ENCODE peak calls at places on chromosomes 5 and 9, in ten cellular contexts. One of them, this sample, is unnamed.
A peak's percentile ranks its signal among the peaks of the same experiment; 100 is the strongest.

GRCh38 chr5:65539827-65540226 is 23.1 kb downstream of the CENPK start:
- DNase-seq in choroid plexus epithelial cell: no peak
- DNase-seq in WERI-Rb-1: no peak
- DNase-seq in fibroblast of pulmonary artery: peak; percentile 10
- DNase-seq in HepG2: no peak
- DNase-seq in esophagus squamous epithelium: no peak
- DNase-seq in cardiac fibroblast: peak; percentile 30
- DNase-seq in upper lobe of right lung: no peak
- DNase-seq in A549: no peak
- DNase-seq in colonic mucosa: no peak
- DNase-seq in this sample: no peak

GRCh38 chr9:35611230-35611797 is 6.3 kb downstream of the TESK1 start:
- DNase-seq in colonic mucosa: no peak
- DNase-seq in choroid plexus epithelial cell: peak; percentile 65
- DNase-seq in HepG2: peak; percentile 17
- DNase-seq in upper lobe of right lung: no peak
- DNase-seq in fibroblast of pulmonary artery: peak; percentile 58
- DNase-seq in cardiac fibroblast: peak; percentile 63
- DNase-seq in A549: peak; percentile 64
- DNase-seq in WERI-Rb-1: peak; percentile 55
- DNase-seq in esophagus squamous epithelium: no peak
- DNase-seq in this sample: no peak

GRCh38 chr5:133779828-133780475 is 167.6 kb upstream of the FSTL4 start:
- DNase-seq in A549: no peak
- DNase-seq in WERI-Rb-1: peak; percentile 15
- DNase-seq in upper lobe of right lung: no peak
- DNase-seq in choroid plexus epithelial cell: no peak
- DNase-seq in fibroblast of pulmonary artery: no peak
- DNase-seq in esophagus squamous epithelium: no peak
- DNase-seq in colonic mucosa: no peak
- DNase-seq in HepG2: no peak
- DNase-seq in cardiac fibroblast: no peak
- DNase-seq in this sample: no peak

GRCh38 chr5:151258771-151259170 is 5.8 kb downstream of the GM2A start:
- DNase-seq in WERI-Rb-1: no peak
- DNase-seq in HepG2: no peak
- DNase-seq in fibroblast of pulmonary artery: no peak
- DNase-seq in cardiac fibroblast: no peak
- DNase-seq in upper lobe of right lung: peak; percentile 64
- DNase-seq in choroid plexus epithelial cell: no peak
- DNase-seq in A549: no peak
- DNase-seq in esophagus squamous epithelium: no peak
- DNase-seq in colonic mucosa: no peak
- DNase-seq in this sample: no peak

GRCh38 chr5:179115845-179116524 is 55.8 kb downstream of the ZNF354C start:
- DNase-seq in choroid plexus epithelial cell: no peak
- DNase-seq in WERI-Rb-1: no peak
- DNase-seq in HepG2: no peak
- DNase-seq in upper lobe of right lung: peak; percentile 22
- DNase-seq in A549: no peak
- DNase-seq in cardiac fibroblast: no peak
- DNase-seq in fibroblast of pulmonary artery: no peak
- DNase-seq in colonic mucosa: peak; percentile 13
- DNase-seq in esophagus squamous epithelium: no peak
- DNase-seq in this sample: no peak

GRCh38 chr9:3699868-3700267 is 174.1 kb upstream of the RFX3 start:
- DNase-seq in cardiac fibroblast: no peak
- DNase-seq in colonic mucosa: no peak
- DNase-seq in esophagus squamous epithelium: no peak
- DNase-seq in fibroblast of pulmonary artery: no peak
- DNase-seq in A549: no peak
- DNase-seq in upper lobe of right lung: no peak
- DNase-seq in choroid plexus epithelial cell: no peak
- DNase-seq in WERI-Rb-1: no peak
- DNase-seq in HepG2: no peak
- DNase-seq in this sample: peak; percentile 69

GRCh38 chr9:20646656-20647055 is 24.4 kb upstream of the MLLT3 start:
- DNase-seq in colonic mucosa: no peak
- DNase-seq in A549: no peak
- DNase-seq in WERI-Rb-1: no peak
- DNase-seq in choroid plexus epithelial cell: no peak
- DNase-seq in fibroblast of pulmonary artery: no peak
- DNase-seq in upper lobe of right lung: no peak
- DNase-seq in HepG2: no peak
- DNase-seq in cardiac fibroblast: no peak
- DNase-seq in esophagus squamous epithelium: no peak
- DNase-seq in this sample: no peak

GRCh38 chr5:175344331-175345200 is 99.4 kb downstream of the DRD1 start:
- DNase-seq in colonic mucosa: no peak
- DNase-seq in WERI-Rb-1: no peak
- DNase-seq in choroid plexus epithelial cell: no peak
- DNase-seq in A549: peak; percentile 40
- DNase-seq in cardiac fibroblast: peak; percentile 4
- DNase-seq in upper lobe of right lung: no peak
- DNase-seq in esophagus squamous epithelium: no peak
- DNase-seq in fibroblast of pulmonary artery: peak; percentile 1
- DNase-seq in HepG2: peak; percentile 11
- DNase-seq in this sample: no peak

GRCh38 chr5:177554474-177555111 is at the start of gene FAM193B:
- DNase-seq in A549: peak; percentile 99
- DNase-seq in cardiac fibroblast: peak; percentile 92
- DNase-seq in fibroblast of pulmonary artery: peak; percentile 91
- DNase-seq in WERI-Rb-1: peak; percentile 89
- DNase-seq in upper lobe of right lung: peak; percentile 97
- DNase-seq in choroid plexus epithelial cell: peak; percentile 92
- DNase-seq in colonic mucosa: peak; percentile 97
- DNase-seq in esophagus squamous epithelium: peak; percentile 76
- DNase-seq in HepG2: peak; percentile 85
- DNase-seq in this sample: peak; percentile 69
- TF ChIP-seq CTCF in A549: peak; percentile 8
- TF ChIP-seq CTCF in cardiac fibroblast: peak; percentile 29
- TF ChIP-seq CTCF in fibroblast of pulmonary artery: peak; percentile 21
- TF ChIP-seq CTCF in WERI-Rb-1: no peak
- TF ChIP-seq CTCF in upper lobe of right lung: peak; percentile 38
- TF ChIP-seq CTCF in choroid plexus epithelial cell: peak; percentile 39
- TF ChIP-seq CTCF in colonic mucosa: no peak
- TF ChIP-seq CTCF in esophagus squamous epithelium: peak; percentile 35
- TF ChIP-seq CTCF in HepG2: peak; percentile 45
- TF ChIP-seq CTCF in this sample: peak; percentile 29

GRCh38 chr9:91147079-91147708 is 214.5 kb downstream of the AUH start:
- DNase-seq in upper lobe of right lung: no peak
- DNase-seq in colonic mucosa: no peak
- DNase-seq in HepG2: no peak
- DNase-seq in A549: no peak
- DNase-seq in choroid plexus epithelial cell: no peak
- DNase-seq in esophagus squamous epithelium: no peak
- DNase-seq in cardiac fibroblast: no peak
- DNase-seq in WERI-Rb-1: peak; percentile 18
- DNase-seq in fibroblast of pulmonary artery: no peak
- DNase-seq in this sample: no peak

GRCh38 chr9:91146391-91147019 is 215.2 kb downstream of the AUH start:
- DNase-seq in HepG2: no peak
- DNase-seq in WERI-Rb-1: no peak
- DNase-seq in esophagus squamous epithelium: no peak
- DNase-seq in colonic mucosa: no peak
- DNase-seq in choroid plexus epithelial cell: peak; percentile 51
- DNase-seq in fibroblast of pulmonary artery: no peak
- DNase-seq in A549: no peak
- DNase-seq in cardiac fibroblast: no peak
- DNase-seq in upper lobe of right lung: no peak
- DNase-seq in this sample: no peak

GRCh38 chr9:91150273-91151013 is 211.3 kb downstream of the AUH start:
- DNase-seq in HepG2: no peak
- DNase-seq in esophagus squamous epithelium: no peak
- DNase-seq in A549: no peak
- DNase-seq in WERI-Rb-1: no peak
- DNase-seq in cardiac fibroblast: no peak
- DNase-seq in fibroblast of pulmonary artery: no peak
- DNase-seq in colonic mucosa: no peak
- DNase-seq in choroid plexus epithelial cell: no peak
- DNase-seq in upper lobe of right lung: no peak
- DNase-seq in this sample: no peak

GRCh38 chr9:91145496-91145895 is 216.2 kb downstream of the AUH start:
- DNase-seq in fibroblast of pulmonary artery: no peak
- DNase-seq in esophagus squamous epithelium: no peak
- DNase-seq in upper lobe of right lung: no peak
- DNase-seq in WERI-Rb-1: no peak
- DNase-seq in colonic mucosa: no peak
- DNase-seq in HepG2: no peak
- DNase-seq in choroid plexus epithelial cell: no peak
- DNase-seq in A549: no peak
- DNase-seq in cardiac fibroblast: no peak
- DNase-seq in this sample: no peak

DNA sequence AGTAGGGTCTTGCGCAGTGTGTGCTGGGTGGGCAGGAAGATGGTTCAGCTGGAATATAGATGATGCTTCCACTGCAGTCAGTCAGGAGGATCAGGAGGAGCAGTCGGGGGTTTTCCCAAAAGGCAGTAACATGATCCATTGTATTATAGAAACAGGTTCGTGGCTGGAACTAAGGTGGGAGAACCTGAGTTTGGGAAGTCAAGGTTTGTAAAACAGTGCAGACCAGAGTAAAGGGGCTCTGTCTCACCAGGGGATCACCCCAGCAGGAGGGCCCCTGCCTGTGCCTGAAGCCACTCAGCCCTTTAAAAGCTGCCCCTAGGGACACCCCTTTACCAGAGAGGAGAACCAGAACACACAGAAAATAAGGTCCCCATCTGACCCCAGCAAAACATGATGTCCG is 213.4 kb downstream of the AUH start:
- DNase-seq in fibroblast of pulmonary artery: no peak
- DNase-seq in upper lobe of right lung: no peak
- DNase-seq in colonic mucosa: no peak
- DNase-seq in WERI-Rb-1: no peak
- DNase-seq in HepG2: no peak
- DNase-seq in cardiac fibroblast: no peak
- DNase-seq in A549: no peak
- DNase-seq in esophagus squamous epithelium: no peak
- DNase-seq in choroid plexus epithelial cell: no peak
- DNase-seq in this sample: no peak
- H3K4me3 ChIP-seq in fibroblast of pulmonary artery: no peak overlapping the region
- H3K4me3 ChIP-seq in upper lobe of right lung: no peak overlapping the region
- H3K4me3 ChIP-seq in colonic mucosa: no peak overlapping the region
- H3K4me3 ChIP-seq in WERI-Rb-1: no peak overlapping the region
- H3K4me3 ChIP-seq in HepG2: no peak overlapping the region
- H3K4me3 ChIP-seq in cardiac fibroblast: no peak overlapping the region
- H3K4me3 ChIP-seq in A549: no peak overlapping the region
- H3K4me3 ChIP-seq in esophagus squamous epithelium: no peak overlapping the region
- H3K4me3 ChIP-seq in choroid plexus epithelial cell: no peak overlapping the region
- H3K4me3 ChIP-seq in this sample: no peak overlapping the region

GRCh38 chr5:76737846-76738245 is 21.9 kb downstream of the F2R start:
- DNase-seq in esophagus squamous epithelium: no peak
- DNase-seq in cardiac fibroblast: peak; percentile 43
- DNase-seq in WERI-Rb-1: no peak
- DNase-seq in HepG2: no peak
- DNase-seq in upper lobe of right lung: no peak
- DNase-seq in A549: no peak
- DNase-seq in colonic mucosa: no peak
- DNase-seq in fibroblast of pulmonary artery: no peak
- DNase-seq in choroid plexus epithelial cell: no peak
- DNase-seq in this sample: no peak

GRCh38 chr5:76736679-76737078 is 20.8 kb downstream of the F2R start:
- DNase-seq in cardiac fibroblast: no peak
- DNase-seq in A549: no peak
- DNase-seq in WERI-Rb-1: no peak
- DNase-seq in HepG2: no peak
- DNase-seq in choroid plexus epithelial cell: no peak
- DNase-seq in esophagus squamous epithelium: no peak
- DNase-seq in fibroblast of pulmonary artery: no peak
- DNase-seq in upper lobe of right lung: no peak
- DNase-seq in colonic mucosa: no peak
- DNase-seq in this sample: no peak

GRCh38 chr5:76733049-76733417 is 17.1 kb downstream of the F2R start:
- DNase-seq in A549: no peak
- DNase-seq in WERI-Rb-1: no peak
- DNase-seq in upper lobe of right lung: no peak
- DNase-seq in colonic mucosa: no peak
- DNase-seq in esophagus squamous epithelium: no peak
- DNase-seq in fibroblast of pulmonary artery: no peak
- DNase-seq in HepG2: no peak
- DNase-seq in cardiac fibroblast: no peak
- DNase-seq in choroid plexus epithelial cell: no peak
- DNase-seq in this sample: no peak

GRCh38 chr5:76735762-76736545 is 20.0 kb downstream of the F2R start:
- DNase-seq in colonic mucosa: no peak
- DNase-seq in choroid plexus epithelial cell: no peak
- DNase-seq in esophagus squamous epithelium: no peak
- DNase-seq in HepG2: no peak
- DNase-seq in upper lobe of right lung: no peak
- DNase-seq in WERI-Rb-1: no peak
- DNase-seq in fibroblast of pulmonary artery: no peak
- DNase-seq in cardiac fibroblast: no peak
- DNase-seq in A549: no peak
- DNase-seq in this sample: no peak

DNA sequence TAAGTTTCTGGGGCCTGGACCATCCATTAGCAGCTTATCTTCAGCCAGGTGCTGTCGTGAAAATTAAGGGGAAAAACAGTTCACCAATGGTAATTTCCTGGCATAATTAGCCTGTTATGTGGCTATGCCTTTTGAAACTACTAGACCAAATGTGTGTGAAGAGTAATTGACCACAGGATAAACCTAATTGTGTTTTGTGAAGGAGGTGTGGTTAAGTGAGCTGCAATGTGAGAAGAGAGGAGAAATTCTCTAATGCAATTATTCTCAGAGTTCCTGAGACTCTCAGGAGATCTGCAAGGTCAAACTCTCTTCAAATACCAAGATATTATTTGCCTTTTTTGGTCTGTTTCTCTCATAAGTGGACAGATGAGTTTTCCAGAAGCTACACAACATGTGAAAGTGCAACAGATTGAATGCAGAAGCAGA is 21.2 kb downstream of the F2R start:
- DNase-seq in A549: no peak
- DNase-seq in HepG2: no peak
- DNase-seq in fibroblast of pulmonary artery: no peak
- DNase-seq in colonic mucosa: no peak
- DNase-seq in choroid plexus epithelial cell: peak; percentile 44
- DNase-seq in cardiac fibroblast: no peak
- DNase-seq in esophagus squamous epithelium: no peak
- DNase-seq in WERI-Rb-1: no peak
- DNase-seq in upper lobe of right lung: no peak
- DNase-seq in this sample: no peak
- TF ChIP-seq CTCF in A549: no peak
- TF ChIP-seq CTCF in HepG2: no peak
- TF ChIP-seq CTCF in fibroblast of pulmonary artery: no peak
- TF ChIP-seq CTCF in colonic mucosa: no peak
- TF ChIP-seq CTCF in choroid plexus epithelial cell: no peak
- TF ChIP-seq CTCF in cardiac fibroblast: no peak
- TF ChIP-seq CTCF in esophagus squamous epithelium: no peak
- TF ChIP-seq CTCF in WERI-Rb-1: no peak
- TF ChIP-seq CTCF in upper lobe of right lung: no peak
- TF ChIP-seq CTCF in this sample: no peak

DNA sequence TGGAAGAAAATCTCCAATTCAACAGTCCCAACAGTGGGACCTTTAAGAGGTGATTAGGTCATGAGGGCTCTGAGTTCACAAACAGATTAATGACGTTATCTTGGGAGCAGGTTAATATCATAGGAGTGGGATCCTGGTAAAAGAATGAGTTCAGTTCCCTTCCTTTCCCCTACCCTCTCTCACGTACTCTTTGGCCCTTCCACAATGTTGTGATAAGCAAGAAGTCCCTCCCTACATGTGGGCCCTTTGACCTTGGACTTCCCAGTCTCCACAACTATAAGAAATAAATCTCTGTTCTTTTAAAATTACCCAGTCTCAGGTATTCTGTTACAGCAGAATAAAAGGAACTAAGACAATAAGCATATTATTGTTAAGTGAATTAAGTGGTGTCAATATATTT is 37.8 kb downstream of the SLC38A9 start:
- DNase-seq in HepG2: peak; percentile 4
- DNase-seq in esophagus squamous epithelium: no peak
- DNase-seq in colonic mucosa: no peak
- DNase-seq in fibroblast of pulmonary artery: no peak
- DNase-seq in WERI-Rb-1: no peak
- DNase-seq in cardiac fibroblast: no peak
- DNase-seq in A549: no peak
- DNase-seq in choroid plexus epithelial cell: no peak
- DNase-seq in upper lobe of right lung: no peak
- DNase-seq in this sample: no peak
- H3K4me3 ChIP-seq in HepG2: no peak overlapping the region
- H3K4me3 ChIP-seq in esophagus squamous epithelium: no peak overlapping the region
- H3K4me3 ChIP-seq in colonic mucosa: no peak overlapping the region
- H3K4me3 ChIP-seq in fibroblast of pulmonary artery: no peak overlapping the region
- H3K4me3 ChIP-seq in WERI-Rb-1: no peak overlapping the region
- H3K4me3 ChIP-seq in cardiac fibroblast: no peak overlapping the region
- H3K4me3 ChIP-seq in A549: no peak overlapping the region
- H3K4me3 ChIP-seq in choroid plexus epithelial cell: no peak overlapping the region
- H3K4me3 ChIP-seq in upper lobe of right lung: no peak overlapping the region
- H3K4me3 ChIP-seq in this sample: no peak overlapping the region